ENCODE peak calls at places on chromosomes 4 and X, in nine cellular contexts. N is thyroid gland, S is heart right ventricle, J is Karpas-422, G is fibroblast of lung, M is adipocyte, B is brain microvascular endothelial cell, Q is SK-N-SH, T is mammary epithelial cell. K is an unnamed sample. For H3K36me3, the result is how much of the 10 kb centered on the place peaks cover.

GRCh38 chr4:112201915-112202505 is 29.6 kb upstream of the AP1AR start:
- DNase-seq in M (no peak), Q (no peak), S (no peak), G (no peak), T (no peak), N (no peak), B (no peak), J (no peak), K (no peak)

GRCh38 chr4:174207370-174207769 is 76.1 kb downstream of the FBXO8 start:
- DNase-seq in B (no peak), N (no peak), S (no peak), T (no peak), M (no peak), G (no peak), Q (peak), J (no peak), K (no peak)

GRCh38 chrX:130402211-130402684 is 461 bp downstream of the RBMX2 start:
- DNase-seq in N (no peak), T (no peak), B (no peak), M (no peak), G (no peak), S (no peak), Q (no peak), J (no peak), K (no peak)

GRCh38 chr4:42671431-42672194 is 14.7 kb upstream of the ATP8A1 start:
- DNase-seq in J (no peak), S (no peak), N (peak), B (no peak), M (no peak), Q (no peak), T (no peak), G (no peak), K (no peak)

GRCh38 chrX:24846551-24847170 is 152.9 kb downstream of the POLA1 start:
- DNase-seq in G (peak), B (no peak), N (peak), T (no peak), S (no peak), M (peak), J (no peak), Q (no peak), K (no peak)

GRCh38 chr4:100462206-100462605 is 55.6 kb downstream of the EMCN start:
- DNase-seq in G (peak), J (no peak), B (no peak), S (no peak), T (peak), M (peak), N (no peak), Q (no peak), K (no peak)

GRCh38 chr4:155304375-155304774 is 72.4 kb downstream of the MAP9 start:
- DNase-seq in T (peak), B (no peak), J (no peak), G (no peak), M (no peak), S (no peak), Q (no peak), N (no peak), K (no peak)

GRCh38 chr4:85860066-85860465 is 385.1 kb downstream of the ARHGAP24 start:
- DNase-seq in G (peak), M (peak), J (no peak), N (no peak), S (no peak), T (no peak), B (peak), Q (no peak), K (no peak)

GRCh38 chr4:19936471-19936870 is 315.2 kb upstream of the SLIT2 start:
- DNase-seq in T (no peak), N (no peak), G (peak), J (no peak), Q (no peak), M (peak), B (peak), S (no peak), K (no peak)

GRCh38 chr4:75344915-75345314 is 169.3 kb downstream of the RCHY1 start:
- DNase-seq in S (no peak), G (peak), N (no peak), T (no peak), M (peak), J (no peak), B (peak), Q (no peak), K (no peak)

GRCh38 chr4:122921971-122922876 is at the start of gene NUDT6:
- DNase-seq in Q (peak), G (peak), J (peak), N (peak), T (peak), M (peak), B (peak), S (peak), K (peak)

GRCh38 chrX:113274345-113274744 is 433.7 kb upstream of the AMOT start:
- DNase-seq in Q (no peak), G (no peak), B (no peak), S (no peak), N (no peak), J (no peak), M (no peak), T (no peak), K (no peak)

GRCh38 chr4:60313616-60314015 is 886.5 kb upstream of the ADGRL3 start:
- DNase-seq in J (no peak), G (peak), M (peak), T (no peak), B (no peak), Q (no peak), N (no peak), S (no peak), K (no peak)

GRCh38 chrX:8042304-8042703 is 115.1 kb upstream of the PNPLA4 start:
- DNase-seq in B (no peak), N (no peak), M (no peak), Q (peak), S (no peak), J (peak), G (no peak), T (peak), K (no peak)

GRCh38 chr4:2296621-2297601 is 35.0 kb upstream of the MXD4 start:
- DNase-seq in B (no peak), Q (peak), J (no peak), N (no peak), G (no peak), S (peak), M (no peak), T (no peak), K (no peak)

GRCh38 chr4:95585016-95585695 is 36.4 kb upstream of the UNC5C start:
- DNase-seq in N (no peak), S (no peak), J (no peak), B (no peak), Q (no peak), T (peak), G (peak), M (no peak), K (no peak)

GRCh38 chr4:89293299-89293698 is 14.3 kb downstream of the GPRIN3 start:
- DNase-seq in J (no peak), T (no peak), G (no peak), M (no peak), S (no peak), Q (no peak), N (no peak), B (no peak), K (no peak)

GRCh38 chr4:20297246-20297645 is 45.5 kb downstream of the SLIT2 start:
- DNase-seq in J (no peak), M (peak), B (no peak), T (no peak), G (no peak), N (no peak), Q (no peak), S (no peak), K (no peak)

GRCh38 chrX:154603438-154604430 is 15.3 kb downstream of the CTAG1B start:
- DNase-seq in G (peak), J (peak), Q (no peak), M (peak), T (peak), S (no peak), N (peak), B (peak), K (peak)

GRCh38 chr4:13590766-13591165 is 36.8 kb downstream of the BOD1L1 start:
- DNase-seq in N (no peak), S (no peak), B (no peak), J (no peak), G (no peak), M (no peak), T (no peak), Q (no peak), K (no peak)
- H3K36me3 ChIP-seq in N (under half), S (half or more), B (under half), J (under half), G (under half), M (half or more), T (under half), Q (half or more), K (under half)

GRCh38 chr4:83405844-83406816 is 49.5 kb downstream of the HELQ start:
- DNase-seq in T (no peak), J (no peak), N (no peak), S (no peak), B (no peak), Q (no peak), M (no peak), G (peak), K (no peak)

GRCh38 chr4:83413676-83414075 is 41.9 kb downstream of the HELQ start:
- DNase-seq in S (no peak), Q (no peak), J (no peak), G (no peak), M (no peak), B (no peak), N (no peak), T (peak), K (no peak)

GRCh38 chr4:83408958-83409357 is 46.7 kb downstream of the HELQ start:
- DNase-seq in G (no peak), T (no peak), J (no peak), Q (no peak), M (no peak), S (no peak), N (no peak), B (no peak), K (no peak)
- H3K36me3 ChIP-seq in G (under half), T (under half), J (under half), Q (under half), M (under half), S (half or more), N (under half), B (under half), K (under half)

DNA sequence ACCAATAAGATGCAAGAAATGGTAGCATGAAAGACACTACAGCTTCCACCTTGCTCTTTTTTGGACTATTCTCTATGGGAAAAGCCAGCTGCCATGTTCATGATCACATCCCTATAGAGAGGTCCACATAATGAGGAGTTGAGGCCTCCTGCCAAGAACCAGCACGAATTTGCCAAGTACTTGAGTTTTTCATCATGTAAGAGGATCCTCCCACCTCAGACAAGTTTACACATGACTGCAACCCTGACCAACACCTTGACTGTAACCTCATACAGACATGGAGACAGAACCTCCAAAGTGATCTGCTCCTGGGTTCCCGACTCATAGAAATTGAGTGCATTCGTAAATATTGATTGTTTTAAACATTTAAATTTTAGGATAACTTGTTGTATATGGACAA is 135.2 kb upstream of the TSPAN5 start:
- DNase-seq in N (no peak), B (no peak), G (no peak), T (peak), Q (no peak), S (no peak), M (no peak), J (no peak), K (no peak)
- H3K36me3 ChIP-seq in N (under half), B (under half), G (under half), T (under half), Q (under half), S (under half), M (under half), J (under half), K (under half)

GRCh38 chr4:94240384-94240783 is 32.7 kb downstream of the SMARCAD1 start:
- DNase-seq in J (no peak), G (no peak), Q (no peak), T (no peak), S (no peak), N (no peak), M (peak), B (no peak), K (no peak)

GRCh38 chr4:94244829-94245185 is 37.1 kb downstream of the SMARCAD1 start:
- DNase-seq in Q (no peak), G (no peak), B (no peak), J (no peak), N (no peak), T (no peak), M (no peak), S (no peak), K (no peak)

DNA sequence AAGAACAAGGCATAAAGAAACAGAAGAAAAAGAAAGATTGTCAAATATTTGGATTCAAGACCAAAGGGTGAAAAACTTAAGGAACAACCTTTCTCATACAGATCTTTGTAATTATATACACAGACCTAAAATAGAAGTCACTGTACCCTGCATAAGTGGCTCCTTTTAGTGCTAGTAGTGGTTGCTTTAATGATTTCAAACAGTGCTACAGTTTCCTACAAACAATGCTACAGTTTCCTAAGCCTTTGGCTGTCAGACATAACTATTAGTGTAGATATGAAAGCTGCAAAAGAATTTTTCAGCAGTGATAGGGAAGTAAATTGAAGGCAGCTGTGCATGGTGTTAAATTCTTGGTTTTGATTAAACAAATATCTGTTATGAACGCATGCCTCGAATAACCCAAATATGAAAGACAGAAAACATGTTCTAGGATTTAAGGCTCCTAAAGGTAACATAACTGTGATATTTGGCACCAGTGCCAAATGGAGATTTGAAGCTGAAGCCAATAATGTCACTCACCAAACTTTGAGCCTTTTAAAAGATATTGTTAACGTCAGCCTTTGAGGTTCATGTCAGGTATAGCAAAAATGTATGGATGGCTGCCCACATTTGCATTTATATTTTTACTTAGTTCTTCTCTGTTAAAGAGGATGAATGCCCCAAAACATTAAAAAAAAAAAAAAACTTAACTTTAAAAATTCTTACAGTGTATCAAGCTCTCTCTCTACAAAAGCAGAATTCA is 36.6 kb downstream of the SMARCAD1 start:
- DNase-seq in T (no peak), J (peak), Q (no peak), M (no peak), S (no peak), G (no peak), B (no peak), N (no peak), K (no peak)
- H3K36me3 ChIP-seq in T (under half), J (under half), Q (half or more), M (half or more), S (half or more), G (under half), B (under half), N (under half), K (under half)

DNA sequence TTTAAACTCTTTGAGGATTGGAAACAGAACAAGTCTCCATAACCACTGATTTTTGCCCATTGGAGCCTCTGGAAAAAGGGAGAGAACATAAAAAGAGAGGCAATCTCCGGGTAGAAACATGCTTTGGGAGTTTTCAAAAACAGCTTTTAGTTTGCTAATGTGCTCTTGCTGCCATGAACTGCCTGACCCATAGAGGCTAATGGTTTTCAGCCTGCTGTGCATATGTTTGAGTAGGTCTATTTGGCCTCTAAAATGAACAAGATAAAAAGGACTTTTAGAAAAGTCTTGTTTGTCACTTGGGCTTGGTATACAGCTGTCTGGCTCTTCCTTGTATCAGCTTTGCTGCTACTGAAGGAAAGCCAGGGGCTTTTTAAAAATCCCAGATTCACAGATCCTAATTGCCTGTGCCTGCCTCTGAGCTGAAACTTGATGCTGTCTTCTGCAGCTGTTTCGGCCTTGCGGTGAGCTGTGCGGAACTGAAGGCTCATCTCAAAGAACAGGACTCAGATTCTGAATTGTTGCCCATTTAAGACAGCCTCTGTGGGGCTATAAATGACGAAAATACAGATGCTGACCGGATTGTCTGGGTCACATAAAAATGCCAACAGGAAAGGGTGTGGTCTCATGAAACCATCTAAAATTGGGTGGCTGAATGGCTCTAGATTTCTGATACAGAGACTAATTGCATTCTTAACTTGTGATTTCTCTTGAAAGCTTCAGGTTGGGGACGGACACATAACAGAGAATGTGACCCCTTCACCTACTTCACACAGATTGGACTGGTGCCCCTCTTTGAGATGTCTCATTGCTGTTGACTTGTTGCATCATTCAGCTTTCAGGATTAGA is 18.4 kb upstream of the ZNF41 start:
- DNase-seq in S (no peak), J (no peak), Q (no peak), G (peak), M (peak), B (peak), T (peak), N (no peak), K (no peak)
- H3K36me3 ChIP-seq in S (under half), J (under half), Q (under half), G (under half), M (under half), B (under half), T (under half), N (under half), K (under half)

GRCh38 chr4:139053909-139054308 is 38.3 kb downstream of the NOCT start:
- DNase-seq in B (no peak), N (no peak), Q (no peak), S (no peak), T (no peak), G (no peak), M (no peak), J (no peak), K (no peak)
- H3K36me3 ChIP-seq in B (under half), N (under half), Q (half or more), S (half or more), T (under half), G (under half), M (under half), J (half or more), K (under half)

DNA sequence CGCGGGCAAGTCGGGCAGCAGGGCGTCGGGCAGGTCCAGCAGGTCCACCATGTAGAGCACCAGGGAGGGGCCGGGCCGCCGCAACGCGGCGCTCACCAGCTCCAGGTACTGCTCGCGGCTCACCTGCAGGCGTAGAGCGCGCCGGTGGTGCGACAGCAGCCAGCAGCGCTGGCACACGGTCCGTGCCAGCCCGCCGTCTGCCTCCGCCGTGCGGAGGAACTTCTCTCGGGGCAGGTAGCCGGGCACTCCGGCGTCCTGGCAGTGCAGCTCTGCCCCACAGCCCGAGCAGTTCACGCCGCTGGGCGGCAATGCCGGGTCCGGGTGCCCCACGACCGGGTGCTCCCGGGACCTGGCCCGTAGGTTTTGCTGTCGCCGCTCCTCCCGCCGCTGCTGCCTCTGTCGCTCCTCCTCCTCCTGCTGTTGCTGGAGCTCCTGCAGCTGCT is 507 bp downstream of the NOA1 start:
- DNase-seq in N (peak), T (peak), S (peak), J (peak), Q (peak), B (no peak), G (no peak), M (peak), K (peak)
- H3K36me3 ChIP-seq in N (under half), T (under half), S (under half), J (under half), Q (under half), B (under half), G (under half), M (under half), K (under half)

GRCh38 chr4:153297116-153297515 is 47.4 kb upstream of the MND1 start:
- DNase-seq in S (no peak), N (peak), B (no peak), J (no peak), M (no peak), T (no peak), G (no peak), Q (no peak), K (no peak)
- H3K36me3 ChIP-seq in S (under half), N (under half), B (under half), J (under half), M (under half), T (under half), G (under half), Q (under half), K (under half)